ENCODE peak calls at places on chromosomes 12 and 14, in eight cellular contexts. M is fibroblast of lung, Q is suprapubic skin, V is left ventricle myocardium inferior, A is RWPE1, Z is heart left ventricle, H is endothelial cell, C is A549. O is an unnamed sample.

GRCh38 chr14:40122978-40123648 is 690.9 kb upstream of the FBXO33 start:
- DNase-seq in Z (no peak), A (no peak), H (no peak), Q (no peak), M (peak), V (no peak), C (no peak), O (no peak)

GRCh38 chr14:68694516-68695235 is 98.2 kb downstream of the ZFP36L1 start:
- DNase-seq in V (no peak), C (no peak), A (no peak), M (peak), H (no peak), Z (no peak), Q (peak), O (no peak)

GRCh38 chr14:89814126-89814525 is 140.4 kb downstream of the EFCAB11 start:
- DNase-seq in M (no peak), H (no peak), Q (no peak), C (no peak), V (no peak), Z (no peak), A (no peak), O (no peak)

GRCh38 chr12:97283297-97283696 is 179.3 kb upstream of the RMST start:
- DNase-seq in M (no peak), A (no peak), C (no peak), V (no peak), Q (no peak), Z (no peak), H (no peak), O (no peak)

GRCh38 chr12:50390284-50390683 is 6.1 kb downstream of the FAM186A start:
- DNase-seq in A (peak), Z (no peak), H (no peak), C (peak), M (peak), V (no peak), Q (no peak), O (no peak)

GRCh38 chr12:48165089-48166031 is 8.0 kb upstream of the ASB8 start:
- DNase-seq in H (peak), V (no peak), M (peak), A (peak), Q (no peak), Z (no peak), C (peak), O (peak)

GRCh38 chr12:46300906-46301305 is 32.1 kb upstream of the SLC38A1 start:
- DNase-seq in C (no peak), Q (no peak), M (no peak), A (no peak), V (peak), Z (peak), H (peak), O (no peak)

GRCh38 chr14:70887207-70888150 is 19.8 kb upstream of the PCNX1 start:
- DNase-seq in C (no peak), A (no peak), V (no peak), M (peak), H (no peak), Q (no peak), Z (no peak), O (no peak)

GRCh38 chr12:124599074-124599999 is 31.9 kb upstream of the NCOR2 start:
- DNase-seq in H (no peak), M (peak), C (no peak), Z (no peak), V (no peak), Q (no peak), A (no peak), O (no peak)

GRCh38 chr12:122423258-122424165 is 1.0 kb upstream of the CLIP1 start:
- DNase-seq in A (no peak), C (no peak), H (peak), Z (peak), M (peak), V (no peak), Q (no peak), O (no peak)

GRCh38 chr12:44317651-44318126 is 481.8 kb downstream of the TMEM117 start:
- DNase-seq in V (no peak), M (peak), Z (no peak), Q (no peak), C (no peak), A (no peak), H (no peak), O (no peak)

GRCh38 chr12:32062841-32063240 is 43.8 kb upstream of the BICD1 start:
- DNase-seq in Z (no peak), V (no peak), A (no peak), H (no peak), M (no peak), Q (no peak), C (no peak), O (no peak)

GRCh38 chr12:121811434-121812319 is 7.9 kb downstream of the SETD1B start:
- DNase-seq in A (no peak), C (peak), H (peak), M (peak), Q (no peak), V (peak), Z (peak), O (peak)

GRCh38 chr14:21267886-21268611 is 1.2 kb downstream of the HNRNPC start:
- DNase-seq in A (no peak), V (no peak), Q (no peak), C (no peak), H (no peak), M (no peak), Z (no peak), O (no peak)

GRCh38 chr12:91361864-91362263 is 179.2 kb upstream of the DCN start:
- DNase-seq in M (peak), A (peak), Q (no peak), V (no peak), Z (no peak), H (no peak), C (peak), O (no peak)

GRCh38 chr14:22098435-22098834 is 424.8 kb upstream of the OR4E1 start:
- DNase-seq in C (no peak), H (no peak), M (no peak), Z (no peak), Q (no peak), A (no peak), V (no peak), O (no peak)

GRCh38 chr12:114166360-114166759 is 200.2 kb upstream of the RBM19 start:
- DNase-seq in C (peak), Q (no peak), Z (peak), A (peak), M (peak), V (no peak), H (peak), O (no peak)

GRCh38 chr12:97323154-97323553 is 139.4 kb upstream of the RMST start:
- DNase-seq in A (no peak), C (no peak), Z (no peak), H (no peak), M (no peak), V (no peak), Q (no peak), O (no peak)

GRCh38 chr14:58238252-58239247 is 6.1 kb upstream of the PSMA3 start:
- DNase-seq in M (peak), H (no peak), C (no peak), Q (no peak), A (no peak), Z (peak), V (no peak), O (no peak)

GRCh38 chr12:2084553-2085296 is 31.9 kb downstream of the CACNA1C start:
- DNase-seq in A (no peak), M (peak), Q (no peak), V (peak), C (no peak), H (no peak), Z (no peak), O (no peak)

GRCh38 chr12:99059824-99060526 is 414.9 kb downstream of the APAF1 start:
- DNase-seq in C (no peak), M (peak), V (no peak), A (no peak), Z (peak), H (no peak), Q (no peak), O (no peak)

GRCh38 chr12:19669793-19670192 is 230.5 kb downstream of the AEBP2 start:
- DNase-seq in A (no peak), M (no peak), H (no peak), V (no peak), Z (no peak), C (no peak), Q (no peak), O (no peak)

GRCh38 chr14:22653012-22653621 is 9.0 kb upstream of the OR6J1 start:
- DNase-seq in A (peak), M (peak), V (peak), Z (peak), C (peak), Q (no peak), H (peak), O (peak)

GRCh38 chr12:88957358-88957757 is 377.1 kb upstream of the KITLG start:
- DNase-seq in H (no peak), Q (no peak), A (no peak), V (no peak), M (no peak), C (no peak), Z (no peak), O (no peak)

GRCh38 chr14:23608454-23608853 is 27.7 kb upstream of the DHRS2 start:
- DNase-seq in Z (peak), H (no peak), A (no peak), V (peak), Q (no peak), M (no peak), C (no peak), O (peak)

GRCh38 chr14:31926123-31926522 is 151.0 kb upstream of the ARHGAP5 start:
- DNase-seq in H (no peak), A (no peak), Z (no peak), M (peak), V (no peak), Q (no peak), C (peak), O (no peak)

DNA sequence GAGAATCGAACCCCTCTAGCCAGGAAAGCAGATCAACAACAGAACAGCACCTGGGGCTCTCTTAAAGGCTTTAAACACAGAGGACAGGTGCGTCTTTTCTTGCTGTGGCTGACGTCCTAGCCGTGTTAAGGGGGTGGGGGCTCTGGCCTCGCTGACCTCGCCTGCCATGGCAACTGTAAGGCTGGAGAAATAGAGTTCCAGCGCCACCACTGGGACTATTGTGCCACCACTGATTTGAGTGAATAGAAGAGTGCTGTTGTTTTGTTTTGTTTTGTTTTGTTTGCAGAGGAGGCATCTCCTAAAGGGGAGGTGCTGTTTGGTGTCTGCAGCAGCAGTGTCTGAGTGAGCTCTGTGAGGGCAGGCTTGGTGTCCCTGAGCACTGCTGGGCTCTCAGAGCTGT is 34.2 kb upstream of the PRMT8 start:
- DNase-seq in C (no peak), M (no peak), A (no peak), Z (no peak), Q (no peak), V (no peak), H (peak), O (no peak)
- TF ChIP-seq CTCF in C (no peak), M (no peak), A (no peak), Z (no peak), Q (no peak), V (no peak), H (no peak), O (no peak)

GRCh38 chr12:84508325-84508861 is 404.2 kb downstream of the SLC6A15 start:
- DNase-seq in Z (no peak), V (no peak), Q (no peak), A (peak), M (peak), C (peak), H (no peak), O (no peak)
- TF ChIP-seq CTCF in Z (peak), V (peak), Q (no peak), A (peak), M (peak), C (no peak), H (no peak), O (no peak)

GRCh38 chr12:6234906-6235305 is 34.7 kb downstream of the CD9 start:
- DNase-seq in M (no peak), V (no peak), A (no peak), H (no peak), C (no peak), Q (no peak), Z (no peak), O (no peak)

GRCh38 chr12:6235499-6235898 is 35.3 kb downstream of the CD9 start:
- DNase-seq in V (no peak), H (no peak), C (no peak), Z (no peak), M (no peak), A (no peak), Q (no peak), O (peak)

GRCh38 chr12:6231359-6232268 is 31.4 kb downstream of the CD9 start:
- DNase-seq in M (peak), H (no peak), C (no peak), A (no peak), Q (no peak), Z (no peak), V (no peak), O (no peak)

GRCh38 chr12:6234214-6234613 is 34.0 kb downstream of the CD9 start:
- DNase-seq in C (no peak), Q (no peak), M (no peak), A (no peak), V (no peak), Z (no peak), H (no peak), O (no peak)

DNA sequence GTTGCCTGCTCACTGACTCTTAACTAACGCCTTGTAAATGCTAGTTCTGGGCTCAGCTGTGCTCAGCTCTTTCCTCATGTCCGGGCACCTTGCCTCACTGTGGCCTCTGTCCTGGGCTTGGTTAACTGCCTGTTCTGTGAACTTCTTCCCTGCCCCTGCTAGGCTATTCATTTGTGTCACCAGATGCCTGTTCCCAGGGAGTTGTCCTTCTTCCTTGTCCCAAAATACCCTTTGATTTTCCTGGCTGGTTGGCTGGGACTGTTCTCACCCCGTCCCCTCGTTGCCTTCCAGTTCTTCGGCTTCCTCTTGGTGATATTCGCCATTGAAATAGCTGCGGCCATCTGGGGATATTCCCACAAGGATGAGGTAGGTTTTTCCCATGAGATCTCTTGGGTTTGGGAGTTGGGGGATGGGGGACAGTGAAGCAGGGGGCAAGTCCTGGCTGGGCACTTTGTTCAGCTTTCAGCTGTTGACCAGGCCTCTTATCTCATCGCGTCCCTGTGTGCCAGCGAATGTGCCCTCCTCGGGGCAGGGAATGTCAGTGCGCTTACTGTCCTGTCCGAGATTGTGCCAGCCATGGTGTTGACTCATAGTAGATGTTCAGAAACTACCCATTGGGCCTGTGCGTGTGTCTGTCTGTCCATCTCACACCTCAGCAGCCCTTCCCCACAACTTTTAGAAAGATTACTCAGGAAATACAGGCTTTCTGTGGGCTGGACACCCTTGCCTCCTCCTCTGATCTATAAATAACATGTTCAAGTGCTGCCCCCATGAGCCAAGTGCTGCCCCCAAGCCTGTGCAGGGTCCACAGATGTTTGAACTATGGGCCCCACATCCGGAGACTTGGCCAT is 33.1 kb downstream of the CD9 start:
- DNase-seq in V (no peak), A (no peak), H (no peak), Q (no peak), M (no peak), C (no peak), Z (peak), O (peak)
- TF ChIP-seq CTCF in V (no peak), A (no peak), H (no peak), Q (no peak), M (no peak), C (no peak), Z (peak), O (no peak)

GRCh38 chr12:24596768-24597388 is 352.0 kb downstream of the BCAT1 start:
- DNase-seq in A (peak), H (no peak), M (peak), V (no peak), C (peak), Q (no peak), Z (no peak), O (no peak)

GRCh38 chr12:24599737-24600136 is 349.2 kb downstream of the BCAT1 start:
- DNase-seq in Z (no peak), H (no peak), M (no peak), C (no peak), V (no peak), A (no peak), Q (no peak), O (no peak)

GRCh38 chr12:24591079-24591626 is 357.7 kb downstream of the BCAT1 start:
- DNase-seq in A (no peak), C (no peak), V (no peak), H (no peak), M (no peak), Q (no peak), Z (no peak), O (no peak)

GRCh38 chr12:24592048-24592447 is 356.9 kb downstream of the BCAT1 start:
- DNase-seq in V (no peak), Z (no peak), C (no peak), Q (no peak), H (no peak), A (no peak), M (no peak), O (no peak)

GRCh38 chr12:24595652-24596235 is 353.2 kb downstream of the BCAT1 start:
- DNase-seq in C (no peak), A (no peak), M (peak), H (peak), Z (no peak), Q (no peak), V (no peak), O (no peak)
- TF ChIP-seq CTCF in C (no peak), A (no peak), M (peak), H (peak), Z (no peak), Q (no peak), V (peak), O (no peak)

GRCh38 chr12:24853094-24853493 is 95.8 kb downstream of the BCAT1 start:
- DNase-seq in Z (no peak), V (no peak), C (no peak), A (no peak), Q (no peak), H (no peak), M (no peak), O (no peak)

GRCh38 chr12:24853588-24853987 is 95.3 kb downstream of the BCAT1 start:
- DNase-seq in M (peak), Z (no peak), A (peak), Q (no peak), H (no peak), C (no peak), V (no peak), O (no peak)

GRCh38 chr12:24851341-24851740 is 97.6 kb downstream of the BCAT1 start:
- DNase-seq in Q (no peak), C (no peak), A (no peak), H (no peak), M (no peak), V (no peak), Z (no peak), O (no peak)

GRCh38 chr12:24851816-24852337 is 97.0 kb downstream of the BCAT1 start:
- DNase-seq in C (no peak), M (no peak), H (no peak), A (no peak), Z (no peak), V (no peak), Q (no peak), O (no peak)

GRCh38 chr12:24852420-24852819 is 96.5 kb downstream of the BCAT1 start:
- DNase-seq in V (no peak), C (no peak), Q (no peak), H (no peak), Z (no peak), M (no peak), A (no peak), O (no peak)
- TF ChIP-seq CTCF in V (peak), C (peak), Q (no peak), H (peak), Z (peak), M (no peak), A (no peak), O (peak)

DNA sequence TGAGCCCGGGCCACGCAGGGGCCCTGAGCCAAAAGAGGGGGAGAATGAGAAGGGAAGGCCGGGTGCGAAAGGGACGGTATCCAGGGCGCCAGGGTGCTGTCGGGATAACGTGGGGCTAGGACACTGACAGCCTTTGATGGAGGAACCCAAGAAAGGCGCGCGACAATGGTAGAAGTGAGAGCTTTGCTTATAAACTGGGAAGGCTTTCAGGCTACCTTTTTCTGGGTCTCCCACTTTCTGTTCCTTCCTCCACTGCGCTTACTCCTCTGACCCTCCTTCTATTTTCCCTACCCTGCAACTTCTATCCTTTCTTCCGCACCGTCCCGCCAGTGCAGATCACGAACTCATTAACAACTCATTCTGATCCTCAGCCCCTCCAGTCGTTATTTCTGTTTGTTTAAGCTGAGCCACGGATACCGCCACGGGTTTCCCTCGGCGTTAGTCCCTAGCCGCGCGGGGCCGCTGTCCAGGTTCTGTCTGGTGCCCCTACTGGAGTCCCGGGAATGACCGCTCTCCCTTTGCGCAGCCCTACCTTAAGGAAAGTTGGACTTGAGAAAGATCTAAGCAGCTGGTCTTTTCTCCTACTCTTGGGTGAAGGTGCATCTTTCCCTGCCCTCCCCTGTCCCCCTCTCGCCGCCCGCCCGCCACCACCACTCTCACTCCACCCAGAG is 3.0 kb downstream of the SSTR1 start:
- DNase-seq in M (peak), V (peak), H (peak), Z (peak), A (no peak), Q (no peak), C (no peak), O (peak)
- TF ChIP-seq CTCF in M (peak), V (peak), H (no peak), Z (peak), A (no peak), Q (no peak), C (no peak), O (no peak)

DNA sequence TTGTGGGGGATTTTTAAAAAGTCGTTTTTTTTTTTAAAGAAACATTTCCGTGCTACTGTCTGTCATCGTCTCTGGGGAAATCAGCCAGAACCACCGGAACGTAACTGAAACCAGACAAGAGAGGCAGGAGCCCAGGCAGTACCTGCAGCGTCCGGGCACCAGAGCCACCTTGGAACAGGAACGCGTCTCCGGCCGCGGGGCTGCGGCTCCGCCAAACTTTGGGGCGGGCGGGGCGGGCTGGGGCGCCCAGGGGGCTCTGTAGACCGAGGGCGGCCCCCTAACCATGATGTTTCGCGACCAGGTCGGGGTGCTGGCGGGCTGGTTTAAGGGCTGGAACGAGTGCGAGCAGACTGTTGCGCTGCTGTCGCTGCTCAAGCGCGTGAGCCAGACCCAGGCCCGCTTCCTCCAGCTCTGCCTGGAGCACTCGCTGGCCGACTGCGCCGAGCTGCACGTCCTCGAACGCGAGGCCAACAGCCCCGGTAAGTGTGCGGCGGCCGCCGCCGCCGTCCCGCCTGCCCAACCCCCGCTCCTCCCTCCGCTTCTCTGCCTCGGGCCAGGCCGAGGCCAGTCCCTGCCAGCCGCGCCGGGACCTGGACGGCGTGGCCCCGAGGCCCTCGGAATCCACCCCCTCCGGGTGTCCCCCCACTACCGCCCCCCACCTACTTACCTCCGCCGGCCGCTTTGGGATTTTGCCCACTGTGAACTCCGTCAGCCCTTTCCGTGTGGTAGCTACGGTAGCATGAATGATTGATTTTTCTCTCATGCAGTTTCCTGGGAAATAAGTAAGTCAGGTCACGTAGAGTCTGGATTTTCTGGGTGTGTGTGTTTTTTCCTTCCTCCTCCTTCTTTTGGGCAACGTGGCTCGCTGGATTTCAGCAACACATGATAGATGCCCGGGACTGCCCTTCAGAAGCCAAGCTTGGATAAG is 970 bp downstream of the SAMD4A start:
- DNase-seq in Q (peak), H (peak), C (no peak), M (peak), A (peak), Z (peak), V (peak), O (peak)
- TF ChIP-seq CTCF in Q (no peak), H (no peak), C (no peak), M (no peak), A (no peak), Z (no peak), V (no peak), O (no peak)